ENCODE peak calls at places on chromosomes 4 and X, in six cellular contexts. D, A, W, K, R and Z are unnamed samples. For H3K9me3, the result is how much of the 10 kb centered on the place peaks cover.

GRCh38 chrX:88586317-88586716 is 160.7 kb upstream of the CPXCR1 start:
- DNase-seq in R (no peak), K (no peak), A (no peak), W (no peak), D (no peak), Z (no peak)

GRCh38 chr4:7905461-7905915 is 34.2 kb downstream of the AFAP1 start:
- DNase-seq in R (no peak), K (no peak), D (no peak), A (peak), W (no peak), Z (peak)

GRCh38 chrX:24498975-24499374 is 33.9 kb downstream of the PDK3 start:
- DNase-seq in D (no peak), A (no peak), R (no peak), K (no peak), W (no peak), Z (no peak)

GRCh38 chr4:156968479-156968984 is 3.1 kb downstream of the PDGFC start:
- DNase-seq in R (peak), D (peak), W (peak), K (peak), A (peak), Z (peak)

GRCh38 chr4:40299704-40300336 is 35.3 kb upstream of the CHRNA9 start:
- DNase-seq in A (no peak), D (no peak), W (no peak), R (no peak), K (no peak), Z (no peak)

GRCh38 chr4:73869130-73870055 is at the start of gene CXCL1:
- DNase-seq in A (peak), R (peak), K (peak), W (no peak), D (peak), Z (peak)

GRCh38 chr4:129453524-129453923 is 357.6 kb downstream of the C4orf33 start:
- DNase-seq in K (no peak), D (no peak), R (no peak), A (no peak), W (no peak), Z (no peak)

GRCh38 chrX:71198066-71198465 is 25.0 kb upstream of the GJB1 start:
- DNase-seq in R (no peak), D (no peak), W (no peak), A (no peak), K (no peak), Z (no peak)

GRCh38 chr4:26207631-26208030 is 113.2 kb upstream of the RBPJ start:
- DNase-seq in A (no peak), K (no peak), W (no peak), D (no peak), R (no peak), Z (no peak)

GRCh38 chrX:65874110-65874509 is 165.8 kb downstream of the VSIG4 start:
- DNase-seq in R (no peak), A (no peak), D (no peak), W (no peak), K (no peak), Z (no peak)

GRCh38 chrX:151081016-151081415 is 95.4 kb upstream of the GPR50 start:
- DNase-seq in D (no peak), W (no peak), A (no peak), R (no peak), K (no peak), Z (no peak)

GRCh38 chr4:68404153-68404552 is 43.1 kb upstream of the TMPRSS11E start:
- DNase-seq in R (no peak), A (no peak), K (no peak), W (peak), D (no peak), Z (no peak)

GRCh38 chr4:77821775-77822174 is 2.6 kb upstream of the CNOT6L start:
- DNase-seq in D (no peak), A (no peak), K (no peak), R (no peak), W (no peak), Z (no peak)

GRCh38 chr4:89270792-89271191 is 36.8 kb downstream of the GPRIN3 start:
- DNase-seq in A (no peak), K (no peak), W (no peak), D (no peak), R (no peak), Z (no peak)

GRCh38 chr4:137394000-137394399 is 138.3 kb downstream of the PCDH18 start:
- DNase-seq in W (no peak), K (no peak), A (no peak), D (no peak), R (no peak), Z (no peak)

GRCh38 chr4:385934-386707 is 48.5 kb downstream of the ZNF141 start:
- DNase-seq in D (no peak), W (peak), A (no peak), K (no peak), R (no peak), Z (no peak)

GRCh38 chr4:384311-385010 is 46.8 kb downstream of the ZNF141 start:
- DNase-seq in D (no peak), A (no peak), W (no peak), R (no peak), K (no peak), Z (no peak)

DNA sequence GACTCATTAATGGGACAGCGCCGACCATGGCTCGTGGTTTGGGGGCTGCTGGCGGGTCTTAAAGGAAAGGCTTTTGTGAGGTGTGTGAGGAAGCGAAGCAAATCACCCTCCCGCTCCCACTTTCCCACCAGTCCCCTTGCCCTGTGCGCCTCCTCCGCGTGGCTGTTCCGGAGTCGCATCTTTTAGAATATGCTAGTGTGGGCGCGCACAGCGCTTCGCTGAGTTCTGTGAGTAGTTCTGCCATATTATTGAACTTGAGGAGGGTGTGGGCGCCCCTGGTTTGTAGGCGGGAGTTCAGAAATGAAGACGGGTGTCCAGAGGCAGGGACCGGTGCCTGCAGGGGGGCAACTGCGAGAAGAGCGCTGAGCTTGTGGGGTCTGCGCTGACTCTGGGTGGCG is 49.1 kb downstream of the ZNF141 start:
- DNase-seq in K (no peak), W (no peak), D (no peak), R (no peak), A (no peak), Z (no peak)
- H3K9me3 ChIP-seq in K (under half), W (under half), D (under half), R (under half), A (under half), Z (under half)

GRCh38 chr4:158934996-158935669 is 166.3 kb downstream of the FNIP2 start:
- DNase-seq in K (no peak), R (no peak), D (peak), A (peak), W (no peak), Z (no peak)

GRCh38 chr4:158936238-158936637 is 166.6 kb upstream of the RAPGEF2 start:
- DNase-seq in R (no peak), D (no peak), W (no peak), K (no peak), A (no peak), Z (no peak)

GRCh38 chr4:158929939-158930344 is 161.1 kb downstream of the FNIP2 start:
- DNase-seq in D (no peak), R (no peak), A (no peak), K (no peak), W (no peak), Z (no peak)

DNA sequence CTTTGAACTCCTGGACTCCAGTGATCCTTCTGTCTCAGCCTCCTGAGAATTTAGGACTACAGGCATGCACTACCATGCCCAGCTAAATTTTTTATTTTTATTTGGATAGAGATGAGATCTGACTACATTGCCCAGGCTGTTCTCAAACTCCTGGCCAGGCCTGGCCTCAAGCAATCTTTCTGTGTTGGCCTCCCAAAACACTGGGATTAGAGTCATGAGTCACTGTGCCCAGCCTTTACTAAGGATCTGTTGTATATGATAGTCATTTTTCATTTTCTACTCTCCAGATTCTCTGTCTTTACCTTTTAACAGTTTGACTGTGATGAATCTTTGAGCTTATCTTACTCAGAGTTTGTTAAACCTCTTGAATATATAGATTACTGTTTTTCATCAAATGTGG is 161.7 kb downstream of the FNIP2 start:
- DNase-seq in A (no peak), D (no peak), R (no peak), K (no peak), W (no peak), Z (no peak)
- H3K9me3 ChIP-seq in A (under half), D (under half), R (under half), K (under half), W (under half), Z (under half)

DNA sequence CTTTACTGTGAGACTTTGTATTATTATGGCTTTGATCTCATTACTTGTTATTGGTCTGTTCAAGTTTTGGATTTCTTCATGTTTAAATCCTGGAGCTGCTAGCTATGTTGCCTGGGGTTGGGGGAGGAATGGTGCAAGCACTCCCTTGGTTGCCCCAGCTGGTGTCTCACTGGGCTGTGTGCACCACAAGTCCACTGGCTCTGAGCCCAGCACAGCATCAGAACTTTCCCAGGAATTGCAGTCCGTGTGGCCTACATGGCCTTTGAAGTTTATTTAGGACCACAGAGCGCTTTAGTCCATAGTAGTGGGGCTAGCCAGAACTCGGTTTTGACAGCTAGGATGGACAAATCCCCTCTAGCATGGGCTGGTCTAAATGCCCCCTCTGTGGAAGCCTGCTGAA is 278.8 kb upstream of the RPS6KA3 start:
- DNase-seq in K (no peak), W (no peak), D (no peak), A (peak), R (no peak), Z (no peak)
- H3K9me3 ChIP-seq in K (under half), W (under half), D (under half), A (under half), R (under half), Z (under half)

GRCh38 chr4:1398686-1399507 is 7.3 kb downstream of the NKX1-1 start:
- DNase-seq in D (no peak), W (no peak), R (peak), K (no peak), A (no peak), Z (no peak)
- H3K9me3 ChIP-seq in D (under half), W (under half), R (under half), K (under half), A (under half), Z (under half)

DNA sequence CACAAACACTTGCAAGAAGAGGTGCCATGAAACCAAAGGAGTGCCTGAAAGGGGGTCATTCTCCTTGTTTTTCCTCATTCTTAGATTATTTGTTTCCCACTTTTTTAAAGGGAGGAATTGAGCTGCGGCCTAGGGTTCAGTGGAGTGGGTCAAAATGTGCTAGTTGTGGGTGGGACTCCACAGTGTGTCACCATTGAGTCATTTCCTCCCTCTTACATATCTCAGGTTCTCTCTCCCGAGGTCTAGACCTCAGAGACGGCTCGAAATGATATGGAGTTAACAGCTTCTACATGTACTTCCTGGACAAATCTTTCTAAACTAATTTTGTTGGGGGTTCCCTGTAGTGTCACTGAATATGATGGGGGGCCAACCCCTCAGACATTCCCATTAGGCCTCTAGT is 328.4 kb upstream of the SPANXN1 start:
- DNase-seq in W (no peak), K (no peak), A (no peak), R (no peak), D (no peak), Z (no peak)
- H3K9me3 ChIP-seq in W (under half), K (under half), A (under half), R (under half), D (under half), Z (under half)

GRCh38 chr4:153409924-153410501 is 56.1 kb upstream of the TMEM131L start:
- DNase-seq in A (peak), D (peak), R (no peak), W (no peak), K (no peak), Z (no peak)
- H3K9me3 ChIP-seq in A (under half), D (under half), R (under half), W (under half), K (under half), Z (under half)

DNA sequence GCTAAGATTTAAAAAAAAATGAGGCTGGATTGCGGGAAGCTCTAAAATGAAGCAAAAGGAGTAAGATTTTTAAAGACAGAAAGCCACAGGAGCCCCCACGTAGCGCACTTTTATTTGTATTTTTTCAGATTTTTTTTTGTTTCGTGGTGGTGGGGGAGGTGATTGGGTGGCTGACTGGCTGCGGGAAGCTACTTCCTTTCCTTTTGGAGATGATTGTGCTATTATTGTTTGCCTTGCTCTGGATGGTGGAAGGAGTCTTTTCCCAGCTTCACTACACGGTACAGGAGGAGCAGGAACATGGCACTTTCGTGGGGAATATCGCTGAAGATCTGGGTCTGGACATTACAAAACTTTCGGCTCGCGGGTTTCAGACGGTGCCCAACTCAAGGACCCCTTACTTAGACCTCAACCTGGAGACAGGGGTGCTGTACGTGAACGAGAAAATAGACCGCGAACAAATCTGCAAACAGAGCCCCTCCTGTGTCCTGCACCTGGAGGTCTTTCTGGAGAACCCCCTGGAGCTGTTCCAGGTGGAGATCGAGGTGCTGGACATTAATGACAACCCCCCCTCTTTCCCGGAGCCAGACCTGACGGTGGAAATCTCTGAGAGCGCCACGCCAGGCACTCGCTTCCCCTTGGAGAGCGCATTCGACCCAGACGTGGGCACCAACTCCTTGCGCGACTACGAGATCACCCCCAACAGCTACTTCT is 993 bp downstream of the PCDH10 start:
- DNase-seq in K (no peak), D (no peak), A (no peak), R (no peak), W (no peak), Z (no peak)
- H3K9me3 ChIP-seq in K (under half), D (under half), A (under half), R (under half), W (under half), Z (under half)

DNA sequence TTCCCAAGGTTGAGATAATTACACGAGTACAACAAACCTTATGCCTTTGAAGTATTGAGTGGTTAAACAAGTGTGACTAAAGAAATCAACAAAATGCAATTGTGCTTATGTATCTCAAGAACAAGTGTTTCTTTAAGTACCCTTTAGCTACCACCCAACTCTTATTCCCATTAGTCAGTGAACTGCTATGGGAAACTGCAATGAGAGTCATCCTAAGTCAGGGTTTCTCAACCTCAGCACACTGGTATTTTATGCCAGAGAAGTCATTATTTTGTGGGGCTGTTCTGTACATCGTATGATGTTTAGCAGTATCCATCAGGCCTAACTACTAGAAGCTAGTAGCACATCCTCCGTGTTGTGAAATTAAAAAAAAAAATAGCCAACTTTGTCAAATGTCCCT is 549.1 kb upstream of the BOD1L1 start:
- DNase-seq in A (no peak), K (no peak), R (no peak), W (no peak), D (no peak), Z (no peak)
- H3K9me3 ChIP-seq in A (under half), K (under half), R (under half), W (under half), D (under half), Z (under half)